ENCODE peak calls at places on chromosomes 5 and 9, in nine cellular contexts. One of them, this sample, is unnamed. For H3K36me3, the result is how much of the 10 kb centered on the place peaks cover.

GRCh38 chr5:107670028-107670926 is 460 bp downstream of the EFNA5 start:
- DNase-seq in right lobe of liver: peak
- DNase-seq in K562: no peak
- DNase-seq in stomach: peak
- DNase-seq in heart left ventricle: peak
- DNase-seq in IMR-90: peak
- DNase-seq in breast epithelium: no peak
- DNase-seq in uterus: no peak
- DNase-seq in prostate gland: peak
- DNase-seq in this sample: peak

GRCh38 chr5:38807570-38808461 is 38.0 kb upstream of the OSMR start:
- DNase-seq in breast epithelium: no peak
- DNase-seq in heart left ventricle: no peak
- DNase-seq in prostate gland: no peak
- DNase-seq in K562: peak
- DNase-seq in stomach: no peak
- DNase-seq in right lobe of liver: no peak
- DNase-seq in uterus: no peak
- DNase-seq in IMR-90: peak
- DNase-seq in this sample: no peak

GRCh38 chr9:112348257-112348992 is 15.0 kb upstream of the PTBP3 start:
- DNase-seq in breast epithelium: peak
- DNase-seq in stomach: peak
- DNase-seq in heart left ventricle: peak
- DNase-seq in K562: no peak
- DNase-seq in right lobe of liver: peak
- DNase-seq in prostate gland: peak
- DNase-seq in uterus: peak
- DNase-seq in IMR-90: peak
- DNase-seq in this sample: peak

GRCh38 chr5:43304520-43304919 is 8.7 kb downstream of the HMGCS1 start:
- DNase-seq in heart left ventricle: no peak
- DNase-seq in uterus: no peak
- DNase-seq in right lobe of liver: no peak
- DNase-seq in stomach: no peak
- DNase-seq in breast epithelium: no peak
- DNase-seq in prostate gland: no peak
- DNase-seq in K562: no peak
- DNase-seq in IMR-90: no peak
- DNase-seq in this sample: no peak

GRCh38 chr5:15574806-15575205 is 74.8 kb downstream of the FBXL7 start:
- DNase-seq in stomach: no peak
- DNase-seq in right lobe of liver: no peak
- DNase-seq in uterus: no peak
- DNase-seq in IMR-90: peak
- DNase-seq in breast epithelium: no peak
- DNase-seq in prostate gland: no peak
- DNase-seq in K562: no peak
- DNase-seq in heart left ventricle: peak
- DNase-seq in this sample: no peak

GRCh38 chr5:133859073-133859472 is 109.4 kb downstream of the C5orf15 start:
- DNase-seq in breast epithelium: no peak
- DNase-seq in uterus: no peak
- DNase-seq in prostate gland: no peak
- DNase-seq in right lobe of liver: no peak
- DNase-seq in IMR-90: no peak
- DNase-seq in stomach: peak
- DNase-seq in K562: no peak
- DNase-seq in heart left ventricle: no peak
- DNase-seq in this sample: no peak

GRCh38 chr9:88969646-88970373 is 21.5 kb upstream of the S1PR3 start:
- DNase-seq in uterus: no peak
- DNase-seq in stomach: no peak
- DNase-seq in prostate gland: no peak
- DNase-seq in heart left ventricle: no peak
- DNase-seq in IMR-90: no peak
- DNase-seq in K562: no peak
- DNase-seq in breast epithelium: no peak
- DNase-seq in right lobe of liver: no peak
- DNase-seq in this sample: peak

GRCh38 chr9:98657897-98658296 is 50.8 kb downstream of the GABBR2 start:
- DNase-seq in IMR-90: peak
- DNase-seq in uterus: no peak
- DNase-seq in K562: no peak
- DNase-seq in breast epithelium: no peak
- DNase-seq in stomach: no peak
- DNase-seq in heart left ventricle: no peak
- DNase-seq in right lobe of liver: no peak
- DNase-seq in prostate gland: no peak
- DNase-seq in this sample: no peak

GRCh38 chr9:16870606-16871357 is at the start of gene BNC2:
- DNase-seq in IMR-90: peak
- DNase-seq in prostate gland: peak
- DNase-seq in K562: no peak
- DNase-seq in right lobe of liver: peak
- DNase-seq in heart left ventricle: peak
- DNase-seq in breast epithelium: no peak
- DNase-seq in stomach: no peak
- DNase-seq in uterus: peak
- DNase-seq in this sample: peak

GRCh38 chr9:112145886-112146285 is 29.2 kb downstream of the SUSD1 start:
- DNase-seq in prostate gland: no peak
- DNase-seq in stomach: no peak
- DNase-seq in right lobe of liver: no peak
- DNase-seq in K562: no peak
- DNase-seq in breast epithelium: no peak
- DNase-seq in IMR-90: peak
- DNase-seq in heart left ventricle: no peak
- DNase-seq in uterus: no peak
- DNase-seq in this sample: no peak

GRCh38 chr5:175257128-175257846 is 186.7 kb downstream of the DRD1 start:
- DNase-seq in breast epithelium: no peak
- DNase-seq in IMR-90: no peak
- DNase-seq in stomach: no peak
- DNase-seq in heart left ventricle: no peak
- DNase-seq in K562: no peak
- DNase-seq in uterus: no peak
- DNase-seq in right lobe of liver: no peak
- DNase-seq in prostate gland: no peak
- DNase-seq in this sample: no peak

GRCh38 chr5:33049845-33050244 is 338.7 kb downstream of the NPR3 start:
- DNase-seq in prostate gland: no peak
- DNase-seq in K562: no peak
- DNase-seq in IMR-90: peak
- DNase-seq in stomach: no peak
- DNase-seq in uterus: no peak
- DNase-seq in heart left ventricle: no peak
- DNase-seq in right lobe of liver: no peak
- DNase-seq in breast epithelium: no peak
- DNase-seq in this sample: no peak

GRCh38 chr5:159412284-159413046 is 82.2 kb upstream of the IL12B start:
- DNase-seq in heart left ventricle: no peak
- DNase-seq in stomach: peak
- DNase-seq in uterus: no peak
- DNase-seq in K562: no peak
- DNase-seq in prostate gland: no peak
- DNase-seq in right lobe of liver: no peak
- DNase-seq in IMR-90: no peak
- DNase-seq in breast epithelium: no peak
- DNase-seq in this sample: no peak

DNA sequence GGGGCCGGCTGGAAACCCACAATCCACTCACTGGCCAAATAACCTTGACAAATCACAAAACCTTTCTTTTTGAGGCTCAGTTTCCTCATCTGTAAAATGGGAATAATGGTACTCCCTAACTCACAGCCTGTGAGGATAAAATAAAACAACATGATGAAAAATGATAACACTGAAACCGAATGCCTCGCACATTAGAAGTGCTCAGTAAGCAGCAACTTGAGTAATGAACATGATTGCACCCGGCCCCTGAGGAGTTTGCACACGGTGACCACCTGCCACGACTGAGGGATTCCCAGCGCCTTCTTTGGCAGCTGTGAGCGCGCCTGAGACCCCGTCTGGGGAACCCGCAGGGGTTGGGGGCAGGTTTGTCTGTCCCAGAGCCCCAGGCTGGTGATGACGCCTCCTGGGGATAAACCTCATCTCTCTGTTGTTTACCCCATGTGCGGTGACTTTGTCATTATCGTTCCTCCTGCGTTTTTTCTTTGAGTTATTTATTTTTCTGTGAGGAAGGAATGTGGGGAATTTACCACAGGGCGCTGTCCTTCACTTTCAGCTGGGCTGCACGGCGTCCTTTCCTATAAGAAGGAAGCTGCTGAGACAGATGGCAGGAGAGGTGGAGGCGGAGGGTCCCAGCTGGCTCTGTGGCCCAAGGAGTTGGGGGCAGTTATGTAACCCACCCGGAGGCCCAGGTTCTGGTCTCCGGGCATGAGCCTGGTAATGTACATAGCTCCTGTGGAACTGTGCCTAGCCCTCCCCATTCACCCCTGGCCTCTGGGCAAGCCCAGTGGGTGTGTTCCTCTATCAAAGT is 3.0 kb upstream of the SYNPO start:
- DNase-seq in heart left ventricle: no peak
- DNase-seq in prostate gland: no peak
- DNase-seq in right lobe of liver: no peak
- DNase-seq in uterus: no peak
- DNase-seq in IMR-90: peak
- DNase-seq in breast epithelium: no peak
- DNase-seq in K562: no peak
- DNase-seq in stomach: peak
- DNase-seq in this sample: no peak
- H3K4me3 ChIP-seq in heart left ventricle: no peak
- H3K4me3 ChIP-seq in prostate gland: no peak
- H3K4me3 ChIP-seq in right lobe of liver: no peak
- H3K4me3 ChIP-seq in uterus: no peak
- H3K4me3 ChIP-seq in IMR-90: no peak
- H3K4me3 ChIP-seq in breast epithelium: no peak
- H3K4me3 ChIP-seq in K562: no peak
- H3K4me3 ChIP-seq in stomach: no peak
- H3K4me3 ChIP-seq in this sample: no peak

GRCh38 chr9:2771661-2772060 is 54.4 kb downstream of the KCNV2 start:
- DNase-seq in stomach: no peak
- DNase-seq in breast epithelium: no peak
- DNase-seq in IMR-90: peak
- DNase-seq in prostate gland: no peak
- DNase-seq in right lobe of liver: no peak
- DNase-seq in uterus: no peak
- DNase-seq in heart left ventricle: no peak
- DNase-seq in K562: no peak
- DNase-seq in this sample: no peak
- H3K36me3 ChIP-seq in stomach: half or more
- H3K36me3 ChIP-seq in breast epithelium: under half
- H3K36me3 ChIP-seq in IMR-90: under half
- H3K36me3 ChIP-seq in prostate gland: under half
- H3K36me3 ChIP-seq in right lobe of liver: under half
- H3K36me3 ChIP-seq in uterus: under half
- H3K36me3 ChIP-seq in heart left ventricle: under half
- H3K36me3 ChIP-seq in K562: half or more
- H3K36me3 ChIP-seq in this sample: under half

GRCh38 chr5:172861461-172861860 is 27.4 kb downstream of the ERGIC1 start:
- DNase-seq in right lobe of liver: no peak
- DNase-seq in prostate gland: no peak
- DNase-seq in heart left ventricle: no peak
- DNase-seq in uterus: no peak
- DNase-seq in K562: no peak
- DNase-seq in IMR-90: no peak
- DNase-seq in stomach: no peak
- DNase-seq in breast epithelium: no peak
- DNase-seq in this sample: no peak
- TF ChIP-seq POLR2A in right lobe of liver: no peak
- TF ChIP-seq POLR2A in prostate gland: no peak
- TF ChIP-seq POLR2A in heart left ventricle: no peak
- TF ChIP-seq POLR2A in uterus: no peak
- TF ChIP-seq POLR2A in K562: no peak
- TF ChIP-seq POLR2A in IMR-90: no peak
- TF ChIP-seq POLR2A in stomach: no peak
- TF ChIP-seq POLR2A in breast epithelium: no peak
- TF ChIP-seq POLR2A in this sample: no peak

GRCh38 chr9:116585896-116586295 is 101.2 kb upstream of the TRIM32 start:
- DNase-seq in stomach: no peak
- DNase-seq in IMR-90: no peak
- DNase-seq in K562: no peak
- DNase-seq in prostate gland: no peak
- DNase-seq in uterus: no peak
- DNase-seq in right lobe of liver: no peak
- DNase-seq in heart left ventricle: no peak
- DNase-seq in breast epithelium: no peak
- DNase-seq in this sample: no peak
- H3K4me3 ChIP-seq in stomach: no peak
- H3K4me3 ChIP-seq in IMR-90: no peak
- H3K4me3 ChIP-seq in K562: no peak
- H3K4me3 ChIP-seq in prostate gland: no peak
- H3K4me3 ChIP-seq in uterus: no peak
- H3K4me3 ChIP-seq in right lobe of liver: no peak
- H3K4me3 ChIP-seq in heart left ventricle: no peak
- H3K4me3 ChIP-seq in breast epithelium: no peak
- H3K4me3 ChIP-seq in this sample: no peak

GRCh38 chr5:111117149-111117548 is 25.0 kb downstream of the WDR36 start:
- DNase-seq in heart left ventricle: no peak
- DNase-seq in prostate gland: no peak
- DNase-seq in IMR-90: no peak
- DNase-seq in right lobe of liver: no peak
- DNase-seq in uterus: no peak
- DNase-seq in K562: no peak
- DNase-seq in stomach: no peak
- DNase-seq in breast epithelium: no peak
- DNase-seq in this sample: no peak
- H3K36me3 ChIP-seq in heart left ventricle: half or more
- H3K36me3 ChIP-seq in prostate gland: under half
- H3K36me3 ChIP-seq in IMR-90: under half
- H3K36me3 ChIP-seq in right lobe of liver: under half
- H3K36me3 ChIP-seq in uterus: under half
- H3K36me3 ChIP-seq in K562: half or more
- H3K36me3 ChIP-seq in stomach: half or more
- H3K36me3 ChIP-seq in breast epithelium: under half
- H3K36me3 ChIP-seq in this sample: under half

This sample was measured in body of pancreas.